ENCODE peak calls at places on chromosomes 3 and 15, in eight cellular contexts. S, E, T, G, N, B, J and I are unnamed samples.

GRCh38 chr3:193391902-193392301 is 13.3 kb upstream of the ATP13A5 start:
- DNase-seq in J (no peak), G (no peak), T (no peak), S (no peak), N (no peak), E (no peak), B (peak; percentile 33), I (no peak)

GRCh38 chr3:187986514-187986934 is 167.4 kb upstream of the LPP start:
- DNase-seq in S (peak; percentile 84), E (no peak), G (no peak), N (no peak), T (peak; percentile 33), B (no peak), J (no peak), I (peak; percentile 93)

GRCh38 chr15:23869391-23869790 is 182.3 kb upstream of the NDN start:
- DNase-seq in B (peak; percentile 86), T (no peak), E (no peak), J (no peak), N (no peak), S (no peak), G (peak; percentile 37), I (no peak)

GRCh38 chr3:178669758-178670157 is 133.5 kb downstream of the KCNMB2 start:
- DNase-seq in B (no peak), J (no peak), T (no peak), G (no peak), N (no peak), S (no peak), E (no peak), I (no peak)

GRCh38 chr15:59553879-59554735 is 57.5 kb upstream of the GCNT3 start:
- DNase-seq in B (no peak), S (peak; percentile 92), J (no peak), N (no peak), T (no peak), E (no peak), G (peak; percentile 47), I (peak; percentile 83)

GRCh38 chr3:160097478-160097877 is 108.8 kb downstream of the IL12A start:
- DNase-seq in J (no peak), B (no peak), S (no peak), G (no peak), E (no peak), N (no peak), T (no peak), I (no peak)

GRCh38 chr15:63219196-63219719 is 29.9 kb downstream of the RAB8B start:
- DNase-seq in N (no peak), B (no peak), J (no peak), T (no peak), E (no peak), S (no peak), G (no peak), I (no peak)

GRCh38 chr3:112117826-112118571 is 15.0 kb downstream of the GCSAM start:
- DNase-seq in J (no peak), S (no peak), N (no peak), T (no peak), E (no peak), G (no peak), B (peak; percentile 25), I (no peak)

GRCh38 chr15:68054658-68055223 is 626 bp downstream of the PIAS1 start:
- DNase-seq in N (peak; percentile 67), J (peak; percentile 36), G (no peak), B (peak; percentile 87), S (no peak), T (no peak), E (peak; percentile 68), I (peak; percentile 39)

GRCh38 chr15:72873379-72874233 is 90.0 kb upstream of the ADPGK start:
- DNase-seq in B (no peak), S (peak; percentile 23), J (no peak), T (no peak), G (no peak), N (no peak), E (no peak), I (no peak)

GRCh38 chr3:177576754-177577153 is 379.5 kb upstream of the TBL1XR1 start:
- DNase-seq in N (no peak), T (no peak), B (no peak), G (no peak), S (no peak), J (no peak), E (no peak), I (no peak)

GRCh38 chr15:99857836-99858235 is 124.6 kb upstream of the LYSMD4 start:
- DNase-seq in S (no peak), G (no peak), T (no peak), N (no peak), J (no peak), B (peak; percentile 11), E (no peak), I (no peak)

GRCh38 chr3:58184982-58185360 is 25.8 kb downstream of the DNASE1L3 start:
- DNase-seq in T (no peak), B (no peak), E (no peak), G (no peak), N (no peak), S (no peak), J (no peak), I (no peak)